ENCODE peak calls at places on chromosomes 12 and 14, in eight cellular contexts. J is left ventricle myocardium inferior, U is thoracic aorta, Q is psoas muscle, Y is fibroblast of lung, W is transverse colon, D is hepatocyte, C is cardiac muscle cell. T is an unnamed sample.
A peak's percentile ranks its signal among the peaks of the same experiment; 100 is the strongest.

GRCh38 chr12:2097617-2098016 is 44.8 kb downstream of the CACNA1C start:
- DNase-seq in J (no peak), U (no peak), Q (no peak), Y (no peak), W (no peak), D (no peak), C (no peak), T (no peak)

GRCh38 chr12:18690653-18691052 is 47.2 kb downstream of the PLCZ1 start:
- DNase-seq in J (no peak), U (no peak), Q (no peak), Y (peak; percentile 92), W (no peak), D (peak; percentile 24), C (peak; percentile 40), T (no peak)

GRCh38 chr12:122423258-122424165 is 1.0 kb upstream of the CLIP1 start:
- DNase-seq in J (no peak), U (no peak), Q (no peak), Y (peak; percentile 67), W (peak; percentile 31), D (peak; percentile 50), C (peak; percentile 37), T (no peak)

GRCh38 chr14:75705014-75705413 is 44.0 kb downstream of the TTLL5 start:
- DNase-seq in J (no peak), U (no peak), Q (no peak), Y (no peak), W (no peak), D (no peak), C (peak; percentile 74), T (no peak)

GRCh38 chr12:1459339-1459738 is 135.0 kb downstream of the FBXL14 start:
- DNase-seq in J (no peak), U (no peak), Q (no peak), Y (no peak), W (no peak), D (no peak), C (no peak), T (no peak)

GRCh38 chr14:84225243-84225642 is 1304.7 kb upstream of the FLRT2 start:
- DNase-seq in J (peak; percentile 63), U (no peak), Q (no peak), Y (no peak), W (peak; percentile 16), D (peak; percentile 34), C (peak; percentile 79), T (no peak)

GRCh38 chr12:3160081-3160480 is 82.9 kb downstream of the TSPAN9 start:
- DNase-seq in J (no peak), U (no peak), Q (no peak), Y (no peak), W (no peak), D (no peak), C (peak; percentile 50), T (no peak)

GRCh38 chr14:20690848-20691640 is 2.5 kb downstream of the ANG start:
- DNase-seq in J (no peak), U (no peak), Q (no peak), Y (peak; percentile 58), W (peak; percentile 48), D (peak; percentile 82), C (peak; percentile 84), T (no peak)

GRCh38 chr12:14974633-14975032 is 1.8 kb downstream of the PDE6H start:
- DNase-seq in J (no peak), U (no peak), Q (no peak), Y (no peak), W (no peak), D (no peak), C (no peak), T (no peak)

GRCh38 chr12:83015390-83016225 is 328.9 kb downstream of the TMTC2 start:
- DNase-seq in J (no peak), U (no peak), Q (no peak), Y (peak; percentile 45), W (no peak), D (no peak), C (peak; percentile 66), T (no peak)

GRCh38 chr12:93100610-93101009 is 171.5 kb upstream of the EEA1 start:
- DNase-seq in J (no peak), U (no peak), Q (no peak), Y (no peak), W (no peak), D (no peak), C (no peak), T (no peak)

GRCh38 chr12:93094988-93095737 is 166.1 kb upstream of the EEA1 start:
- DNase-seq in J (no peak), U (no peak), Q (no peak), Y (peak; percentile 30), W (no peak), D (no peak), C (no peak), T (no peak)

GRCh38 chr12:93097417-93097816 is 168.3 kb upstream of the EEA1 start:
- DNase-seq in J (no peak), U (no peak), Q (no peak), Y (no peak), W (no peak), D (no peak), C (no peak), T (no peak)

GRCh38 chr12:93099777-93100176 is 170.7 kb upstream of the EEA1 start:
- DNase-seq in J (no peak), U (no peak), Q (no peak), Y (no peak), W (no peak), D (no peak), C (peak; percentile 56), T (no peak)

DNA sequence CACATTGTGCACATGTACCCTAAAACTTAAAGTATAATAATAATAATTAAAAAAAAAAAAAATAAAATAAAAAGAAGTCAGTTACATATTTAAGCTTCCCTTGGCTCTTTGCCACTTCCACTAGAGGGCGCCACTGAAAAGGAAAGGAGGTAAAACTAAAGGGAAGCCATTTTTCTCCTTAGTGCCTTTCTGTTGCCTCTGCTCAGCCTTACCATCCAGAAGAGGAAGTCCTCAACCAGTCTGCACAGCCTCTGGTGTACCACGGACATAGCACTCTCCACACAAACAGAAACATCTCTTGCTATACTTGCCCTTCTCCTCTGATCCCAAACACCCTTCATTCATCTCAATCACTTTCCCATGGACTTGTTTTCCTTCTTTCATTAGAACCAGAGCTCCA is 169.0 kb upstream of the EEA1 start:
- DNase-seq in J (peak; percentile 30), U (peak; percentile 15), Q (peak; percentile 68), Y (no peak), W (peak; percentile 78), D (peak; percentile 58), C (peak; percentile 55), T (peak; percentile 71)
- TF ChIP-seq CTCF in J (peak; percentile 53), U (peak; percentile 35), Q (peak; percentile 47), Y (peak; percentile 13), W (peak; percentile 62), D (peak; percentile 41), C (peak; percentile 40), T (peak; percentile 36)

DNA sequence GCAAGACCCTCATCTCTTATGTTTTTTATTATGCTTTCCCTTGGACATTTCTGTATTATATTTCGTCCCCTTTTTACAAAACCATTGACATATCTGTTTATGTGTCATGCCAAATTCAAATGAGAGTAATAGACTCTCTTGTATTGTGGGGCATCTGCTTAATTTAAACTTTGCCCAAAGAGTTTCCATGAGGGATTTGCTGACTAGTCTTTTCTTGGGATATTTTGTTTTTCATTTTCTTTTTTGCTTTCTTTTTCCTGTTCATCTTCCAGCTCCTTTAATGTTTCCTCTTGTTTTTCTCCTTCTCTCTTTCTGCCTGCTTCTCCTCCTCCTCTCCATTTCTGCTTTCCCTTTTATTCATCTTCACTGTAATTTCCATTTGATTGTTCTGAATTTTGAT is 13.8 kb upstream of the ZNF26 start:
- DNase-seq in J (no peak), U (no peak), Q (no peak), Y (no peak), W (no peak), D (no peak), C (no peak), T (no peak)
- H3K9me3 ChIP-seq in J (peaks cover 47% of the 10 kb centered on the region), U (peaks cover 48% of the 10 kb centered on the region), Q (no peaks in the 10 kb centered on the region), Y (no peaks in the 10 kb centered on the region), W (peaks cover 26% of the 10 kb centered on the region), D (no peaks in the 10 kb centered on the region), C (no peaks in the 10 kb centered on the region), T (no peaks in the 10 kb centered on the region)

DNA sequence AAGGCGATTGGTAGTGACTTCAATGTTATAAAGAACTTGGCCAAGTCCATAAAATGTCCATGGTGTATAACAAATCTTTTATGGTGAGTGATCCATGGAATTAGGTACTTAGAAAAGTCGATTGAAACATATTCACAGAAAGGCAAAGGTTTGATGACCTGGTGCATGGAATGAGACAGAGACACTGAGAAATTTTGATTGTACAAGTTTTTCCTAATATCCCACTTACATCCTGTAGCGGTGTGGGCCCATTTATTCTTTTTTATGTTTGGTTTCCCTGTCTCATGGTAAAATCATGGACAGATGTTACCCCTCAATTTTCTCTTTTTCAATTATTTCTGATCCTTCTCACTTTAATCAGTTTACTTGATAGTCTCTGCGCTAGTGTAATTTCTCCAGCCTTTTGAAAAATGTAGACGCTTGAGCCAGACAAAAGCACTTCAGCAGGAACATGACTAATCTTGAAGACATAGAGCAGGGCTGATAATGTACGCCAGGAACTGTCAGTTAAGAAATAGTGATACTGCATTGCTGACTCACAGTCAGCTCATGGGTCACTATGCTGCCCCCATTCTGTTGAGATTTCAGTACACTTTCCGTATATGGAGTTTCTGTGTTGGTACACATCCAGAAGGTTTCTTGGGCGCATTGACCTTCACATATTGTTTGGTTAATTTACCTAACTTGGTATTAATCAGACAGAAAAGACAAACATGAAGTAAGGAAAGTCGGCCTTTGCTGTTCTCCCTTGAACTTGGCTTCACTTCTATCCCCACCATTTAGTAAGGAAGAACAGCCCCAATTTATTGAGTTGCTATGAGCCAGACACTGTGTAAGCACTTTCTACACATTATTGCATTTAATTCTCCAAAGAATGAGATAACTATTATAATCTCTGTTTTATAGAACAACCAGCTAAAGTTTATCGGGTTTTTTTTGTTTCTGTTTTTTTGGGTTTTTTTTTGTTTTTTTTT is 841.7 kb downstream of the DIO2 start:
- DNase-seq in J (no peak), U (no peak), Q (no peak), Y (peak; percentile 99), W (no peak), D (peak; percentile 72), C (peak; percentile 95), T (no peak)
- TF ChIP-seq CTCF in J (no peak), U (no peak), Q (no peak), Y (no peak), W (no peak), D (no peak), C (peak; percentile 17), T (no peak)

GRCh38 chr14:40269436-40269835 is 837.2 kb upstream of the FBXO33 start:
- DNase-seq in J (no peak), U (no peak), Q (no peak), Y (no peak), W (no peak), D (no peak), C (no peak), T (no peak)

GRCh38 chr14:40268236-40268635 is 836.0 kb upstream of the FBXO33 start:
- DNase-seq in J (no peak), U (no peak), Q (no peak), Y (no peak), W (no peak), D (no peak), C (no peak), T (no peak)

GRCh38 chr14:40273417-40273816 is 841.2 kb upstream of the FBXO33 start:
- DNase-seq in J (no peak), U (no peak), Q (no peak), Y (no peak), W (no peak), D (no peak), C (no peak), T (no peak)

DNA sequence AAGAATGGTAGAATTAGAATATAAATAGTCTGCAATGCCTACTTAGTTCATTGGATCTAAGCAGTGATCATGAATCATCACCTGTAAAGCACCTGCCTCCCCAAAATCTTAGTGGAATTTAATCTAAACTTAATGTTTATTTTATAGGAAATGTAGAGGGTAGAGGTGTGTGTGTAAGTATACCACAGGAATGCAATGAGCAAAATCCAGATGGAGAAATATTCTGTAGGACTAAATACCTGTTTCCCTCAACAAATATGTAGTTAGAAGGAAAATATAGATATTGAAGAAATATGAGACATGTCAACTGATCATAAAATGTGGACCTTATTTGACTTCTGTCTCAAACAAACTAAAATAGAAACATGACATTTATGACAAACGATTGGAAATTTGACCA is 839.2 kb upstream of the FBXO33 start:
- DNase-seq in J (no peak), U (no peak), Q (no peak), Y (no peak), W (no peak), D (no peak), C (no peak), T (no peak)
- H3K9me3 ChIP-seq in J (no peaks in the 10 kb centered on the region), U (no peaks in the 10 kb centered on the region), Q (no peaks in the 10 kb centered on the region), Y (no peaks in the 10 kb centered on the region), W (no peaks in the 10 kb centered on the region), D (no peaks in the 10 kb centered on the region), C (no peaks in the 10 kb centered on the region), T (no peaks in the 10 kb centered on the region)

T was measured in tibial artery.